ENCODE peak calls at places on chromosomes 7 and 10, in five cellular contexts. C is NCI-H69; H is stimulated activated CD8-positive, alpha-beta memory T cell treated with anti-CD3 and anti-CD28 coated beads, Interleukin-12 subunit alpha, Interleukin-12 subunit beta, amount 100 ng/mL, for 4 hours; X is sigmoid colon; Q is NCI-H2171. Y is an unnamed sample.

GRCh38 chr10:61836233-61836887 is 65.1 kb upstream of the ARID5B start:
- DNase-seq in C (peak; percentile 75), H (no peak), X (no peak), Q (no peak), Y (no peak)

GRCh38 chr7:1083729-1084657 is 3.9 kb upstream of the GPER1 start:
- DNase-seq in C (no peak), H (no peak), X (no peak), Q (no peak), Y (no peak)

GRCh38 chr7:123051916-123052315 is 56.4 kb upstream of the TAS2R16 start:
- DNase-seq in C (no peak), H (no peak), X (no peak), Q (no peak), Y (no peak)

GRCh38 chr7:116357776-116358670 is 141.5 kb upstream of the CAV2 start:
- DNase-seq in C (no peak), H (no peak), X (no peak), Q (no peak), Y (no peak)

GRCh38 chr7:152959610-152960009 is 200.1 kb downstream of the ACTR3B start:
- DNase-seq in C (peak; percentile 12), H (no peak), X (no peak), Q (no peak), Y (no peak)

GRCh38 chr7:113197274-113197673 is 78.9 kb upstream of the SMIM30 start:
- DNase-seq in C (no peak), H (no peak), X (no peak), Q (no peak), Y (no peak)

GRCh38 chr10:124650820-124651401 is 93.3 kb downstream of the FAM53B start:
- DNase-seq in C (no peak), H (peak; percentile 55), X (no peak), Q (no peak), Y (no peak)

GRCh38 chr7:114416089-114416990 is 1.7 kb downstream of the FOXP2 start:
- DNase-seq in C (peak; percentile 67), H (no peak), X (no peak), Q (no peak), Y (no peak)

GRCh38 chr10:30587522-30588031 is 42.0 kb downstream of the LYZL2 start:
- DNase-seq in C (no peak), H (no peak), X (peak; percentile 69), Q (no peak), Y (peak; percentile 76)

GRCh38 chr7:117111532-117111931 is 158.2 kb downstream of the ST7 start:
- DNase-seq in C (peak; percentile 38), H (no peak), X (no peak), Q (no peak), Y (no peak)

GRCh38 chr7:43583424-43584199 is 704 bp downstream of the STK17A start:
- DNase-seq in C (peak; percentile 83), H (peak; percentile 54), X (peak; percentile 84), Q (peak; percentile 40), Y (peak; percentile 92)

GRCh38 chr10:130994845-130995244 is 316.7 kb downstream of the TCERG1L start:
- DNase-seq in C (no peak), H (no peak), X (no peak), Q (no peak), Y (no peak)

GRCh38 chr7:21828846-21829245 is 116.9 kb downstream of the CDCA7L start:
- DNase-seq in C (peak; percentile 84), H (no peak), X (no peak), Q (no peak), Y (no peak)

GRCh38 chr7:30524545-30524944 is 19.9 kb upstream of the GGCT start:
- DNase-seq in C (peak; percentile 21), H (no peak), X (no peak), Q (no peak), Y (no peak)

GRCh38 chr10:47198221-47198620 is 101.8 kb upstream of the GDF10 start:
- DNase-seq in C (no peak), H (no peak), X (no peak), Q (no peak), Y (no peak)

GRCh38 chr7:152203095-152203494 is 177.6 kb downstream of the GALNT11 start:
- DNase-seq in C (no peak), H (no peak), X (no peak), Q (no peak), Y (no peak)

GRCh38 chr7:66016131-66016461 is 34.1 kb upstream of the GUSB start:
- DNase-seq in C (peak; percentile 47), H (no peak), X (no peak), Q (no peak), Y (no peak)

GRCh38 chr7:26265499-26266075 is 26.1 kb upstream of the SNX10 start:
- DNase-seq in C (no peak), H (no peak), X (no peak), Q (no peak), Y (no peak)

GRCh38 chr7:94654764-94655561 is 970 bp downstream of the SGCE start:
- DNase-seq in C (peak; percentile 85), H (no peak), X (peak; percentile 72), Q (peak; percentile 3), Y (peak; percentile 80)

GRCh38 chr7:141631525-141631924 is 70.4 kb downstream of the DENND11 start:
- DNase-seq in C (no peak), H (no peak), X (no peak), Q (no peak), Y (no peak)

GRCh38 chr10:98331888-98332287 is 63.9 kb upstream of the LOXL4 start:
- DNase-seq in C (peak; percentile 59), H (no peak), X (no peak), Q (no peak), Y (no peak)

GRCh38 chr7:158586499-158587191 is 978 bp downstream of the PTPRN2 start:
- DNase-seq in C (peak; percentile 43), H (no peak), X (no peak), Q (no peak), Y (peak; percentile 73)

GRCh38 chr10:116099031-116099430 is 174.0 kb downstream of the GFRA1 start:
- DNase-seq in C (no peak), H (no peak), X (no peak), Q (no peak), Y (no peak)

GRCh38 chr7:104848386-104848990 is 165.5 kb upstream of the KMT2E start:
- DNase-seq in C (peak; percentile 69), H (peak; percentile 7), X (no peak), Q (peak; percentile 28), Y (no peak)

GRCh38 chr7:6553460-6554044 is 2.3 kb upstream of the GRID2IP start:
- DNase-seq in C (no peak), H (no peak), X (no peak), Q (no peak), Y (no peak)

GRCh38 chr7:108094933-108095710 is 35.0 kb downstream of the LAMB4 start:
- DNase-seq in C (peak; percentile 89), H (no peak), X (peak; percentile 88), Q (no peak), Y (no peak)

GRCh38 chr7:55185941-55186609 is 167.3 kb downstream of the EGFR start:
- DNase-seq in C (no peak), H (no peak), X (no peak), Q (no peak), Y (peak; percentile 89)

GRCh38 chr10:70052462-70053211 is at the start of gene MACROH2A2:
- DNase-seq in C (peak; percentile 68), H (no peak), X (peak; percentile 79), Q (peak; percentile 39), Y (peak; percentile 85)

GRCh38 chr7:85262891-85263290 is 76.0 kb upstream of the SEMA3D start:
- DNase-seq in C (no peak), H (no peak), X (no peak), Q (no peak), Y (no peak)

GRCh38 chr10:132696728-132697567 is 89.0 kb downstream of the NKX6-2 start:
- DNase-seq in C (no peak), H (no peak), X (peak; percentile 62), Q (no peak), Y (peak; percentile 49)

GRCh38 chr7:22698762-22699161 is 28.2 kb upstream of the IL6 start:
- DNase-seq in C (no peak), H (no peak), X (no peak), Q (no peak), Y (no peak)

GRCh38 chr7:32062150-32062549 is 8.1 kb downstream of the PDE1C start:
- DNase-seq in C (peak; percentile 45), H (no peak), X (peak; percentile 66), Q (no peak), Y (no peak)

Y was measured in posterior vena cava.